ENCODE peak calls at places on chromosomes 12 and 14, in eight cellular contexts. One of them, this sample, is unnamed.

GRCh38 chr12:68641138-68641537 is 30.4 kb downstream of the RAP1B start:
- DNase-seq in K562: no peak
- DNase-seq in stomach: no peak
- DNase-seq in sigmoid colon: no peak
- DNase-seq in H1: no peak
- DNase-seq in suprapubic skin: no peak
- DNase-seq in HepG2: no peak
- DNase-seq in GM12892: peak
- DNase-seq in this sample: peak

GRCh38 chr14:55556929-55557623 is 22.9 kb upstream of the KTN1 start:
- DNase-seq in stomach: peak
- DNase-seq in sigmoid colon: peak
- DNase-seq in suprapubic skin: no peak
- DNase-seq in HepG2: peak
- DNase-seq in GM12892: no peak
- DNase-seq in K562: no peak
- DNase-seq in H1: no peak
- DNase-seq in this sample: no peak

GRCh38 chr14:42110167-42110566 is 503.5 kb downstream of the LRFN5 start:
- DNase-seq in stomach: no peak
- DNase-seq in HepG2: peak
- DNase-seq in suprapubic skin: no peak
- DNase-seq in GM12892: no peak
- DNase-seq in sigmoid colon: no peak
- DNase-seq in K562: no peak
- DNase-seq in H1: no peak
- DNase-seq in this sample: peak

GRCh38 chr14:103520657-103521437 is 1.8 kb downstream of the CKB start:
- DNase-seq in stomach: peak
- DNase-seq in GM12892: no peak
- DNase-seq in sigmoid colon: peak
- DNase-seq in H1: no peak
- DNase-seq in suprapubic skin: peak
- DNase-seq in HepG2: no peak
- DNase-seq in K562: peak
- DNase-seq in this sample: peak

GRCh38 chr14:68694516-68695235 is 98.2 kb downstream of the ZFP36L1 start:
- DNase-seq in sigmoid colon: peak
- DNase-seq in stomach: no peak
- DNase-seq in H1: no peak
- DNase-seq in HepG2: no peak
- DNase-seq in K562: no peak
- DNase-seq in GM12892: no peak
- DNase-seq in suprapubic skin: peak
- DNase-seq in this sample: no peak

GRCh38 chr14:81319314-81319713 is 80.8 kb downstream of the STON2 start:
- DNase-seq in stomach: no peak
- DNase-seq in suprapubic skin: no peak
- DNase-seq in GM12892: no peak
- DNase-seq in H1: no peak
- DNase-seq in sigmoid colon: no peak
- DNase-seq in HepG2: peak
- DNase-seq in K562: no peak
- DNase-seq in this sample: no peak

GRCh38 chr12:38417101-38417500 is 100.5 kb downstream of the ALG10B start:
- DNase-seq in H1: no peak
- DNase-seq in HepG2: no peak
- DNase-seq in stomach: no peak
- DNase-seq in GM12892: no peak
- DNase-seq in K562: no peak
- DNase-seq in sigmoid colon: no peak
- DNase-seq in suprapubic skin: no peak
- DNase-seq in this sample: no peak

GRCh38 chr12:51415931-51416330 is 8.7 kb upstream of the SLC4A8 start:
- DNase-seq in HepG2: no peak
- DNase-seq in sigmoid colon: no peak
- DNase-seq in suprapubic skin: no peak
- DNase-seq in stomach: no peak
- DNase-seq in GM12892: no peak
- DNase-seq in K562: no peak
- DNase-seq in H1: no peak
- DNase-seq in this sample: no peak

GRCh38 chr14:89425931-89426330 is 8.9 kb upstream of the FOXN3 start:
- DNase-seq in suprapubic skin: no peak
- DNase-seq in sigmoid colon: peak
- DNase-seq in H1: no peak
- DNase-seq in HepG2: peak
- DNase-seq in stomach: no peak
- DNase-seq in GM12892: no peak
- DNase-seq in K562: no peak
- DNase-seq in this sample: no peak

GRCh38 chr14:88937706-88938105 is 113.3 kb downstream of the TTC8 start:
- DNase-seq in HepG2: no peak
- DNase-seq in GM12892: no peak
- DNase-seq in H1: no peak
- DNase-seq in suprapubic skin: no peak
- DNase-seq in K562: no peak
- DNase-seq in stomach: no peak
- DNase-seq in sigmoid colon: no peak
- DNase-seq in this sample: no peak

GRCh38 chr12:57489157-57489641 is 1.3 kb downstream of the MARS1 start:
- DNase-seq in K562: no peak
- DNase-seq in sigmoid colon: no peak
- DNase-seq in GM12892: no peak
- DNase-seq in HepG2: no peak
- DNase-seq in suprapubic skin: no peak
- DNase-seq in stomach: no peak
- DNase-seq in H1: no peak
- DNase-seq in this sample: no peak

GRCh38 chr12:57488397-57489156 is 709 bp downstream of the MARS1 start:
- DNase-seq in suprapubic skin: no peak
- DNase-seq in K562: no peak
- DNase-seq in sigmoid colon: no peak
- DNase-seq in H1: no peak
- DNase-seq in stomach: no peak
- DNase-seq in GM12892: no peak
- DNase-seq in HepG2: no peak
- DNase-seq in this sample: no peak

GRCh38 chr12:57485695-57486094 is 2.2 kb upstream of the MARS1 start:
- DNase-seq in stomach: no peak
- DNase-seq in GM12892: no peak
- DNase-seq in HepG2: no peak
- DNase-seq in suprapubic skin: no peak
- DNase-seq in sigmoid colon: no peak
- DNase-seq in K562: no peak
- DNase-seq in H1: no peak
- DNase-seq in this sample: no peak

GRCh38 chr12:57487055-57487596 is 742 bp upstream of the MARS1 start:
- DNase-seq in K562: no peak
- DNase-seq in sigmoid colon: no peak
- DNase-seq in HepG2: no peak
- DNase-seq in GM12892: no peak
- DNase-seq in stomach: no peak
- DNase-seq in suprapubic skin: no peak
- DNase-seq in H1: no peak
- DNase-seq in this sample: no peak

DNA sequence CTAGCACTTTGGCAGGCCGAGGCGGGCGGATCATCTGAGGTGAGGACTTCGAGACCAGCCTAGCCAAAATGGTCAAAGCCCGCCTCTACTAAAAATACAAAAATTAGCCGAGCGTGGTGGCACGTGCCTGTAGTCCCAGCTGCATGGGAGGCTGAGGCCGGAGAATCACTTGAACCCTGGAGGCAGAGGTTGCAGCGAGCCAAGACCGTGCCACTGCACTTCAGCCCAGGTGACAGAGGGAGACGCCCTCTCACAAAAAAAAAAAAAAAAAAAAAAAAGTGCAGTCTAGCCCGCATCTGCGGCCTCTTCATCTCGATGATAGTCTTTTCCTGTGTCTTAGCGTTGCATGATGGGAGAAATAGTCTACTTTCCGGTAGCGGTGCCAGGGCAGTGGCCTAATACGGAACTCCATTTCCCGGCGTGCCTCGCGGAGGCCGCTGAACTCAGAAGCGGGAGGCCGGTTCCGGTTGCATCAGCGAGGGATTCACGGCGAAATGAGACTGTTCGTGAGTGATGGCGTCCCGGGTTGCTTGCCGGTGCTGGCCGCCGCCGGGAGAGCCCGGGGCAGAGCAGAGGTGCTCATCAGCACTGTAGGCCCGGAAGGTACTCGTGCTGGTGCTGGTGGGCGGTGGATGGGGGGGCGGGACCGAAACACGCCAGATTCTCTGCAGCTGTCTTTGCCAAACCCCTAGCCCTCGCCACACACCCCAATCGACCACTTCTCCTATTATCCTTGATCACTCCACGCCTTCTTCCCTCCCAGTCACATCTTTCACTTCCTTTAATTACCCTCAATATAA is at the start of gene MARS1:
- DNase-seq in sigmoid colon: peak
- DNase-seq in K562: peak
- DNase-seq in suprapubic skin: peak
- DNase-seq in stomach: peak
- DNase-seq in H1: peak
- DNase-seq in GM12892: peak
- DNase-seq in HepG2: peak
- DNase-seq in this sample: peak
- TF ChIP-seq POLR2AphosphoS5 in sigmoid colon: peak
- TF ChIP-seq POLR2AphosphoS5 in K562: peak
- TF ChIP-seq POLR2AphosphoS5 in suprapubic skin: peak
- TF ChIP-seq POLR2AphosphoS5 in stomach: peak
- TF ChIP-seq POLR2AphosphoS5 in H1: peak
- TF ChIP-seq POLR2AphosphoS5 in GM12892: peak
- TF ChIP-seq POLR2AphosphoS5 in HepG2: peak
- TF ChIP-seq POLR2AphosphoS5 in this sample: peak

GRCh38 chr12:25195056-25195971 is at the start of the genes DNAI7 and ETFRF1:
- DNase-seq in H1: peak
- DNase-seq in suprapubic skin: peak
- DNase-seq in HepG2: peak
- DNase-seq in K562: peak
- DNase-seq in GM12892: peak
- DNase-seq in stomach: peak
- DNase-seq in sigmoid colon: peak
- DNase-seq in this sample: peak
- TF ChIP-seq POLR2A in H1: peak
- TF ChIP-seq POLR2A in suprapubic skin: peak
- TF ChIP-seq POLR2A in HepG2: peak
- TF ChIP-seq POLR2A in K562: peak
- TF ChIP-seq POLR2A in GM12892: peak
- TF ChIP-seq POLR2A in stomach: peak
- TF ChIP-seq POLR2A in sigmoid colon: peak
- TF ChIP-seq POLR2A in this sample: peak

DNA sequence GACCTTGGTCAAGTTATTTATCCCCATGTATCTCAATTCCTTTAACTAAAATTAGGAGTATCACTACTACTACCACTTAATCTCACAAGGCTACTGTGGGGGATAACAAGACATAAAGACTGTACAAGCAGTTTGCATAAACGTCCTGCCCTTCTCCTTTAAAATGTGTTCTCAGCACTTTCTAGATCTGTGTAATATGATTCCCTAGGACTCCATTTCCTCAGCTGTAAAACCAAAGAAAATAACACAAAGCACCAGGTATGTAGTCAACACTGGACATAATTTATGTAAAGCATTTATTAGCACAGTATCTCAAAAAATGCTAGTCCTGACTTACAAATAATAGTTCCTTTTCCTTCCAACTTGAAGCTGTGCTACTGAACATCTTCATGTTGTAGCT is 202.2 kb downstream of the MED13L start:
- DNase-seq in H1: no peak
- DNase-seq in GM12892: no peak
- DNase-seq in K562: no peak
- DNase-seq in suprapubic skin: no peak
- DNase-seq in HepG2: no peak
- DNase-seq in stomach: no peak
- DNase-seq in sigmoid colon: no peak
- DNase-seq in this sample: no peak
- TF ChIP-seq POLR2AphosphoS5 in H1: no peak
- TF ChIP-seq POLR2AphosphoS5 in GM12892: no peak
- TF ChIP-seq POLR2AphosphoS5 in K562: no peak
- TF ChIP-seq POLR2AphosphoS5 in suprapubic skin: no peak
- TF ChIP-seq POLR2AphosphoS5 in HepG2: no peak
- TF ChIP-seq POLR2AphosphoS5 in stomach: no peak
- TF ChIP-seq POLR2AphosphoS5 in sigmoid colon: no peak
- TF ChIP-seq POLR2AphosphoS5 in this sample: no peak

GRCh38 chr14:20680843-20681347 is 3.5 kb upstream of the RNASE4 start:
- DNase-seq in K562: no peak
- DNase-seq in suprapubic skin: no peak
- DNase-seq in H1: no peak
- DNase-seq in GM12892: peak
- DNase-seq in HepG2: no peak
- DNase-seq in sigmoid colon: no peak
- DNase-seq in stomach: peak
- DNase-seq in this sample: peak

GRCh38 chr14:20680363-20680762 is 4.0 kb upstream of the RNASE4 start:
- DNase-seq in H1: no peak
- DNase-seq in GM12892: no peak
- DNase-seq in sigmoid colon: no peak
- DNase-seq in K562: no peak
- DNase-seq in HepG2: no peak
- DNase-seq in stomach: no peak
- DNase-seq in suprapubic skin: no peak
- DNase-seq in this sample: no peak

GRCh38 chr14:20682127-20682434 is 2.3 kb upstream of the RNASE4 start:
- DNase-seq in GM12892: no peak
- DNase-seq in sigmoid colon: no peak
- DNase-seq in HepG2: no peak
- DNase-seq in K562: no peak
- DNase-seq in H1: no peak
- DNase-seq in suprapubic skin: no peak
- DNase-seq in stomach: peak
- DNase-seq in this sample: no peak

GRCh38 chr14:20682435-20683124 is 1.8 kb upstream of the RNASE4 start:
- DNase-seq in suprapubic skin: peak
- DNase-seq in K562: peak
- DNase-seq in stomach: peak
- DNase-seq in HepG2: peak
- DNase-seq in GM12892: peak
- DNase-seq in H1: no peak
- DNase-seq in sigmoid colon: peak
- DNase-seq in this sample: peak

DNA sequence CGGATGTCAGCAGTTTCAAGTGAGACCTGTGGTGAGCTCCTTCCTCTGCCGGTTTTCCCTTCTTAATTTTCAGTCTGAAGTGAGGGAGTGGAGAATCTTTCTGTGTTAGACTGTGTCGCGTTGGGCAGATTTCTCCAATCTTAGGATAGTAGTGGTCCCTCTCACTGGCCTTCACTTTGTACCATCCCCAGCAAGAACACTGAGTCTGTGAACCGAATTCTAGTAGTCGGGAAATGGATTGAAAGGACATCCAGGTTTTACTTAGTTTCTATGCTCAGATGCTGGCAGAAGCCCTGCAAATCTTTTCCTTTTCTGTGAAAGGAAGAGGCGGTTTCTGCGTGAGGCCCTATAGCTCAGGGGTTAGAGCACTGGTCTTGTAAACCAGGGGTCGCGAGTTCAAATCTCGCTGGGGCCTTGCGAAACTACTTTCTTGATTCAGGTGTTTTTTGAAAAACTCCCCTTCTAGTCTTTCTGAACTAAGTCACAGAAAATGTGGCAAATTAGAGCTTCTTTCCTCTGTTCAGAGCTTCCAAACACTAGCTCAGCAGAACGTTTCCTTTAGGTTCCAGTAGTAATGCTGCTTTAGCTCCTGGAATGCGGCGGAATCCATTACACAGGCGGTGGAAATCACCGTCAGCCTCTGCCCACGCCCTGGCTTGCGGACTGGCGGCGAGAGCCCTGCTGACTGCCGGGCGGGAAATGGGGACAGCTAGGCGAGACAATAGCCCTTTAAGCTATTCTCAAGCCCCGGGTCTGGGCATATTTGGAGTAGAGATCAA is 2.8 kb upstream of the RNASE4 start:
- DNase-seq in stomach: peak
- DNase-seq in H1: no peak
- DNase-seq in GM12892: no peak
- DNase-seq in sigmoid colon: peak
- DNase-seq in K562: peak
- DNase-seq in HepG2: peak
- DNase-seq in suprapubic skin: peak
- DNase-seq in this sample: no peak
- TF ChIP-seq POLR2A in stomach: no peak
- TF ChIP-seq POLR2A in H1: no peak
- TF ChIP-seq POLR2A in GM12892: no peak
- TF ChIP-seq POLR2A in sigmoid colon: no peak
- TF ChIP-seq POLR2A in K562: no peak
- TF ChIP-seq POLR2A in HepG2: peak
- TF ChIP-seq POLR2A in suprapubic skin: no peak
- TF ChIP-seq POLR2A in this sample: no peak

This sample was measured in GM12891.